ENCODE peak calls at places on chromosome 6, in ten cellular contexts. J is pancreas, T is lower lobe of right lung, X is fibroblast of lung, R is AG04450, F is GM06990, S is cardiac fibroblast, E is left ventricle myocardium inferior, L is GM23248, N is A549. H is an unnamed sample.

GRCh38 chr6:13014551-13015378 is 298.2 kb downstream of the PHACTR1 start:
- DNase-seq in F (no peak), X (no peak), J (peak), E (peak), N (no peak), T (peak), R (no peak), S (no peak), L (peak), H (no peak)

GRCh38 chr6:130776287-130776925 is 50.8 kb upstream of the SMLR1 start:
- DNase-seq in F (peak), J (no peak), E (no peak), X (no peak), R (no peak), T (no peak), S (no peak), L (no peak), N (no peak), H (no peak)

GRCh38 chr6:134725590-134725989 is 224.3 kb downstream of the ALDH8A1 start:
- DNase-seq in J (no peak), L (no peak), T (no peak), X (no peak), N (no peak), R (no peak), E (no peak), S (no peak), F (no peak), H (no peak)

GRCh38 chr6:42889815-42890214 is 10.4 kb downstream of the RPL7L1 start:
- DNase-seq in X (peak), T (no peak), E (no peak), R (no peak), L (no peak), S (no peak), N (no peak), F (no peak), J (no peak), H (no peak)

GRCh38 chr6:42406296-42407280 is 45.1 kb downstream of the TRERF1 start:
- DNase-seq in E (no peak), L (peak), J (no peak), X (peak), S (peak), N (no peak), R (no peak), T (no peak), F (no peak), H (peak)

GRCh38 chr6:108117427-108118358 is 43.2 kb upstream of the OSTM1 start:
- DNase-seq in S (peak), T (peak), F (peak), L (peak), E (peak), X (peak), N (peak), J (peak), R (no peak), H (no peak)

GRCh38 chr6:151757506-151757955 is 50.0 kb upstream of the ESR1 start:
- DNase-seq in R (no peak), E (no peak), S (no peak), J (no peak), X (no peak), L (no peak), N (no peak), F (peak), T (no peak), H (no peak)

GRCh38 chr6:168648240-168648639 is 207.3 kb downstream of the SMOC2 start:
- DNase-seq in J (no peak), F (no peak), S (no peak), E (no peak), N (no peak), X (no peak), L (no peak), R (no peak), T (peak), H (no peak)

GRCh38 chr6:140079328-140079727 is 704.9 kb upstream of the CITED2 start:
- DNase-seq in F (no peak), X (peak), R (no peak), E (peak), N (no peak), J (peak), T (no peak), S (peak), L (peak), H (no peak)

GRCh38 chr6:39402239-39402751 is 79.8 kb upstream of the KCNK16 start:
- DNase-seq in S (no peak), X (no peak), L (peak), J (no peak), N (no peak), F (no peak), E (no peak), R (no peak), T (no peak), H (no peak)

GRCh38 chr6:165834613-165835259 is 171.7 kb upstream of the PDE10A start:
- DNase-seq in J (peak), T (peak), S (peak), E (peak), F (no peak), L (no peak), X (no peak), R (no peak), N (peak), H (no peak)

GRCh38 chr6:28807682-28808280 is 116.0 kb downstream of the TRIM27 start:
- DNase-seq in E (no peak), F (peak), J (no peak), R (no peak), N (no peak), L (peak), X (peak), T (no peak), S (peak), H (peak)

GRCh38 chr6:155132617-155133016 is 131.2 kb upstream of the CLDN20 start:
- DNase-seq in J (no peak), E (no peak), R (no peak), N (no peak), X (no peak), T (no peak), S (no peak), F (no peak), L (no peak), H (no peak)

GRCh38 chr6:33761922-33762629 is 15.4 kb upstream of the IP6K3 start:
- DNase-seq in S (peak), E (peak), J (peak), R (no peak), N (peak), L (peak), T (peak), X (no peak), F (peak), H (no peak)

GRCh38 chr6:30814137-30815084 is 69.9 kb upstream of the DDR1 start:
- DNase-seq in N (peak), F (no peak), X (peak), J (no peak), T (no peak), L (peak), R (no peak), E (no peak), S (peak), H (peak)

GRCh38 chr6:13406781-13407180 is 78.4 kb upstream of the TBC1D7 start:
- DNase-seq in E (no peak), X (no peak), R (no peak), L (no peak), N (no peak), S (peak), T (no peak), J (no peak), F (no peak), H (no peak)

GRCh38 chr6:108714012-108714773 is 134.0 kb upstream of the ARMC2 start:
- DNase-seq in F (no peak), L (peak), T (no peak), S (peak), E (no peak), J (no peak), N (no peak), R (no peak), X (peak), H (peak)

GRCh38 chr6:81876977-81877376 is 124.5 kb upstream of the TENT5A start:
- DNase-seq in N (no peak), J (no peak), X (peak), F (no peak), L (peak), T (no peak), R (no peak), S (peak), E (no peak), H (no peak)

GRCh38 chr6:113475392-113475791 is 381.8 kb upstream of the MARCKS start:
- DNase-seq in R (no peak), T (no peak), F (no peak), E (no peak), N (no peak), X (no peak), L (no peak), S (no peak), J (no peak), H (no peak)

GRCh38 chr6:33592595-33593413 is 12.7 kb upstream of the BAK1 start:
- DNase-seq in R (no peak), L (no peak), T (peak), E (no peak), F (peak), X (peak), S (no peak), J (no peak), N (no peak), H (no peak)

GRCh38 chr6:55293116-55293515 is 34.2 kb upstream of the GFRAL start:
- DNase-seq in F (peak), X (no peak), S (peak), R (no peak), L (peak), J (no peak), T (no peak), E (no peak), N (no peak), H (peak)

GRCh38 chr6:108916026-108916689 is 67.9 kb downstream of the ARMC2 start:
- DNase-seq in S (no peak), R (no peak), L (no peak), X (no peak), T (no peak), N (no peak), E (no peak), F (no peak), J (no peak), H (no peak)

GRCh38 chr6:74343804-74344203 is 647.8 kb downstream of the CD109 start:
- DNase-seq in E (no peak), T (no peak), S (peak), X (no peak), L (peak), R (no peak), F (no peak), J (no peak), N (peak), H (peak)

GRCh38 chr6:136403166-136403980 is 113.7 kb upstream of the BCLAF1 start:
- DNase-seq in S (peak), L (peak), E (no peak), J (no peak), X (peak), R (peak), N (peak), T (no peak), F (no peak), H (peak)

GRCh38 chr6:169659820-169660610 is 41.8 kb downstream of the WDR27 start:
- DNase-seq in J (no peak), F (no peak), E (no peak), L (no peak), T (peak), N (no peak), R (no peak), S (no peak), X (no peak), H (no peak)

GRCh38 chr6:41531591-41532582 is 14.3 kb upstream of the FOXP4 start:
- DNase-seq in L (peak), E (no peak), N (no peak), X (peak), T (no peak), S (peak), R (peak), J (no peak), F (peak), H (peak)

GRCh38 chr6:154239392-154239791 is 117.2 kb downstream of the IPCEF1 start:
- DNase-seq in S (no peak), N (no peak), R (no peak), E (no peak), J (no peak), L (no peak), X (no peak), F (no peak), T (no peak), H (no peak)

GRCh38 chr6:17585766-17586502 is 14.2 kb upstream of the FAM8A1 start:
- DNase-seq in L (no peak), F (no peak), X (peak), E (no peak), R (no peak), S (no peak), N (no peak), T (peak), J (no peak), H (no peak)

GRCh38 chr6:138805431-138805830 is 9.5 kb downstream of the ECT2L start:
- DNase-seq in F (no peak), R (peak), N (no peak), X (peak), T (no peak), S (peak), L (peak), J (no peak), E (peak), H (peak)

GRCh38 chr6:25053875-25054371 is 118.2 kb upstream of the RIPOR2 start:
- DNase-seq in N (no peak), L (peak), T (no peak), E (no peak), R (peak), S (peak), F (peak), J (no peak), X (peak), H (peak)

GRCh38 chr6:121436172-121436965 is 923 bp downstream of the GJA1 start:
- DNase-seq in X (peak), S (peak), F (no peak), T (no peak), E (no peak), R (no peak), N (no peak), L (peak), J (no peak), H (no peak)

GRCh38 chr6:134813146-134813545 is 136.8 kb downstream of the ALDH8A1 start:
- DNase-seq in E (no peak), X (peak), L (no peak), F (no peak), T (no peak), S (no peak), N (no peak), R (no peak), J (no peak), H (peak)

GRCh38 chr6:150848400-150848799 is 17.1 kb upstream of the MTHFD1L start:
- DNase-seq in S (no peak), X (no peak), J (no peak), F (no peak), T (no peak), R (no peak), E (no peak), N (no peak), L (no peak), H (no peak)

GRCh38 chr6:43669922-43670622 is 17.5 kb downstream of the MRPS18A start:
- DNase-seq in J (no peak), T (no peak), X (no peak), L (no peak), F (no peak), R (no peak), S (no peak), N (no peak), E (no peak), H (no peak)

GRCh38 chr6:22413681-22414305 is 117.0 kb upstream of the PRL start:
- DNase-seq in X (peak), R (no peak), E (no peak), T (no peak), F (no peak), S (peak), N (no peak), J (no peak), L (peak), H (peak)

GRCh38 chr6:138818496-138819194 is 22.8 kb downstream of the ECT2L start:
- DNase-seq in J (no peak), T (no peak), N (no peak), R (no peak), E (no peak), S (no peak), X (no peak), F (peak), L (no peak), H (no peak)

GRCh38 chr6:130913119-130913518 is 85.9 kb downstream of the SMLR1 start:
- DNase-seq in T (no peak), E (no peak), X (no peak), N (no peak), L (no peak), F (no peak), S (no peak), J (no peak), R (no peak), H (no peak)

GRCh38 chr6:125821825-125822281 is 31.1 kb downstream of the NCOA7 start:
- DNase-seq in E (no peak), X (peak), J (no peak), S (no peak), T (no peak), F (no peak), R (no peak), N (no peak), L (no peak), H (no peak)

GRCh38 chr6:125818225-125818657 is 27.5 kb downstream of the NCOA7 start:
- DNase-seq in T (no peak), L (peak), E (no peak), X (no peak), R (no peak), J (no peak), F (no peak), S (no peak), N (no peak), H (no peak)

GRCh38 chr6:125816828-125817280 is 26.1 kb downstream of the NCOA7 start:
- DNase-seq in S (peak), E (no peak), F (no peak), R (no peak), T (no peak), J (no peak), L (peak), X (no peak), N (no peak), H (no peak)

GRCh38 chr6:125819927-125820326 is 29.2 kb downstream of the NCOA7 start:
- DNase-seq in N (no peak), L (no peak), S (no peak), R (no peak), T (no peak), F (no peak), X (no peak), E (no peak), J (no peak), H (no peak)

GRCh38 chr6:125818659-125819297 is 28.0 kb downstream of the NCOA7 start:
- DNase-seq in T (no peak), N (no peak), X (no peak), S (peak), L (peak), R (no peak), F (no peak), J (no peak), E (no peak), H (no peak)
- H3K4me3 ChIP-seq in T (no peak), N (no peak), X (no peak), S (no peak), L (peak), R (no peak), F (no peak), J (no peak), E (peak), H (no peak)

GRCh38 chr6:72757048-72757447 is 135.2 kb downstream of the KCNQ5 start:
- DNase-seq in R (no peak), X (no peak), N (no peak), E (no peak), L (peak), J (no peak), T (no peak), S (no peak), F (no peak), H (no peak)
- H3K4me3 ChIP-seq in R (no peak), X (no peak), N (no peak), E (no peak), L (no peak), J (no peak), T (no peak), S (no peak), F (no peak), H (no peak)

DNA sequence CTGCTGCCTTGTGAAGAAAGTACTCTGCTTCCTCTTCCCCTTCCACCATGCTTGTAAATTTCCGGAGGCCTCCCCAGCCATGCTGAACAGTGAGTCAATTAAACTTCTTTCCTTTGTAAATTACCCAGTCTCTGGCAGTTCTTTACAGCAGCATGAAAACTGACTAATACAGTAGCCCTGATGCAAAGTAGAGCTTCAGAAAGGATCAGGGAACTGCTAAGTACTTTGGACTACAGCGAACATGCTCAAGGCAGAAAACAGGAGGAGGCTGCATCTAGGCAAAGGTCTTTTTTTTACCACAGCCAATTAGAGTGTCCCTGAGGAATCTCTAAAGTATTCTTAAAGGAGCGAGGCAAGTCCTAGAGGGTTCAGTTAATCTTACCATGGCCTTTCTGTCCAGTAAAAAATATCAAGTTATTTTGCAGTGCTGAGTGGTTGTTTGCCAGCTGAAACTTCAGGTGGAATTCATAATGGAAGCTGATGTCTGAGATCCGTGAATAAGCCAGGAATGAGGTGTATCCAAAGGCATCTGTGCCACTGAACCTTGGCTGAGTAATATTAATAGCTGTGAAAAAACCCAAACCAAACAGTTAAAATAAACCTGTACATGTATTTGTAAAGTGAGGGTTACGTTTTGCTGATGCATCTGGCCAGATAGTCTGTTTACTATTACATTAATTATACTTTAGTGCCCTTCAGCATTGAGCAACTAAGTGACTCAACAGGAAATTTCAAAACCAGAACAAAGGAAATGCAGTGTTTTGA is 170.4 kb downstream of the PHF3 start:
- DNase-seq in L (peak), N (peak), E (no peak), T (no peak), X (peak), F (no peak), R (peak), S (peak), J (no peak), H (peak)
- H3K4me3 ChIP-seq in L (peak), N (peak), E (no peak), T (no peak), X (no peak), F (no peak), R (no peak), S (no peak), J (no peak), H (no peak)

DNA sequence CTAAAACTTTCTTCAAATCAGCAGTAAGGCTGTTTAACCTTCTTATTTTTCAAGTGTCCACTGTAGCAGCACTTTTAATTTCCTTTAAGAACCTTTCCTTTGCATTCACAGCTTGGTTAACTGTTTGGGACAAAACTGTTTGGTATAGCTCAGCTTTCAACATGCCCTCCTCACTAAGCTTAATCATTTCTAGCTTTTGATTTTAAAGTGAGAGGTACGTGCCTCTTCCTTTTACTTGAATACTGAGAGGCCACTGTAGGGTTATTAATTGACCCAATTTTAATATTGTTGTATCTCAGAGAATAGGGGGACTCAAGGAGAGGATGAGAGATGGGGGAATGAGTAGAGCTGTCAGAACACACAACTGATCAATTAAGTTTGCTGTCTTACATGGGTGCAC is 129.5 kb upstream of the MMS22L start:
- DNase-seq in E (no peak), R (no peak), X (no peak), N (no peak), J (no peak), S (no peak), L (no peak), T (no peak), F (no peak), H (no peak)
- H3K4me3 ChIP-seq in E (no peak), R (no peak), X (no peak), N (no peak), J (no peak), S (no peak), L (no peak), T (no peak), F (no peak), H (no peak)

GRCh38 chr6:37221585-37222124 is 35.9 kb upstream of the TBC1D22B start:
- DNase-seq in T (no peak), X (no peak), F (no peak), N (no peak), J (no peak), L (no peak), E (no peak), R (no peak), S (no peak), H (no peak)
- H3K4me3 ChIP-seq in T (peak), X (peak), F (peak), N (peak), J (peak), L (peak), E (peak), R (peak), S (peak), H (peak)